ENCODE peak calls at places on chromosomes 16 and 17, in five cellular contexts. D is kidney epithelial cell, K is NCI-H1105 treated with DMSO at 0.1 percent for 48 hours, M is HT1080, Q is glutamatergic neuron. Y is an unnamed sample.

GRCh38 chr16:1941924-1942809 is 832 bp downstream of the MSRB1 start:
- DNase-seq in Q (no peak), D (no peak), K (no peak), M (peak), Y (no peak)

GRCh38 chr17:81911277-81911961 is at the start of gene PCYT2:
- DNase-seq in M (peak), D (no peak), K (peak), Q (peak), Y (peak)

GRCh38 chr17:7803981-7804380 is 30.0 kb upstream of the KDM6B start:
- DNase-seq in D (no peak), Q (no peak), M (no peak), K (no peak), Y (no peak)

GRCh38 chr17:75487351-75488070 is 27.8 kb downstream of the CASKIN2 start:
- DNase-seq in Q (no peak), K (no peak), M (peak), D (no peak), Y (no peak)

GRCh38 chr17:80990921-80991644 is 558 bp upstream of the CHMP6 start:
- DNase-seq in Q (no peak), M (no peak), K (no peak), D (no peak), Y (no peak)

GRCh38 chr17:69358688-69359596 is 32.0 kb upstream of the ABCA5 start:
- DNase-seq in K (no peak), Q (no peak), M (no peak), D (no peak), Y (no peak)

GRCh38 chr16:24116989-24117388 is 139.1 kb upstream of the CACNG3 start:
- DNase-seq in Q (no peak), M (no peak), K (no peak), D (no peak), Y (peak)

GRCh38 chr17:50062323-50063243 is 6.7 kb downstream of the ITGA3 start:
- DNase-seq in Q (no peak), D (peak), K (peak), M (peak), Y (peak)

GRCh38 chr16:89970011-89970410 is 21.5 kb downstream of the DEF8 start:
- DNase-seq in D (no peak), Q (no peak), M (no peak), K (no peak), Y (no peak)

GRCh38 chr17:73189417-73190099 is 3.3 kb upstream of the COG1 start:
- DNase-seq in M (peak), Q (peak), K (peak), D (peak), Y (no peak)

GRCh38 chr17:15343749-15344148 is 2.4 kb upstream of the TEKT3 start:
- DNase-seq in Q (no peak), M (peak), D (peak), K (no peak), Y (no peak)

GRCh38 chr16:27215660-27216059 is 12.3 kb downstream of the KDM8 start:
- DNase-seq in D (no peak), K (no peak), Q (no peak), M (no peak), Y (no peak)

GRCh38 chr16:11784048-11784780 is 12.8 kb downstream of the ZC3H7A start:
- DNase-seq in D (no peak), M (no peak), K (no peak), Q (no peak), Y (no peak)

GRCh38 chr17:17853811-17854527 is 17.2 kb upstream of the SREBF1 start:
- DNase-seq in K (no peak), Q (no peak), D (no peak), M (no peak), Y (no peak)

GRCh38 chr16:4207683-4208528 is 34.0 kb downstream of the SRL start:
- DNase-seq in D (no peak), K (no peak), M (no peak), Q (no peak), Y (no peak)

GRCh38 chr17:76793775-76794174 is 55.9 kb downstream of the MFSD11 start:
- DNase-seq in D (no peak), K (no peak), Q (no peak), M (peak), Y (no peak)

GRCh38 chr17:75823257-75824041 is 20.8 kb downstream of the UNC13D start:
- DNase-seq in M (no peak), Q (no peak), K (no peak), D (no peak), Y (no peak)

GRCh38 chr17:76558210-76559095 is 18.6 kb downstream of the PRCD start:
- DNase-seq in K (peak), Q (no peak), M (no peak), D (no peak), Y (no peak)

GRCh38 chr17:40524243-40524965 is 23.0 kb upstream of the TNS4 start:
- DNase-seq in K (no peak), D (no peak), Q (no peak), M (no peak), Y (no peak)

GRCh38 chr16:79589495-79590134 is 10.9 kb downstream of the MAF start:
- DNase-seq in Q (peak), M (no peak), K (no peak), D (no peak), Y (no peak)

GRCh38 chr16:11613381-11614303 is 26.9 kb upstream of the LITAF start:
- DNase-seq in M (no peak), D (no peak), Q (no peak), K (no peak), Y (no peak)

GRCh38 chr17:66365204-66365524 is 62.8 kb downstream of the PRKCA start:
- DNase-seq in M (no peak), D (no peak), K (no peak), Q (no peak), Y (no peak)

GRCh38 chr16:11211977-11212818 is 43.8 kb downstream of the SOCS1 start:
- DNase-seq in M (no peak), D (no peak), K (no peak), Q (no peak), Y (no peak)

GRCh38 chr17:55296171-55296695 is 31.5 kb downstream of the HLF start:
- DNase-seq in K (no peak), Q (no peak), D (no peak), M (no peak), Y (no peak)

GRCh38 chr16:19907161-19907992 is 22.7 kb upstream of the GPRC5B start:
- DNase-seq in M (peak), K (peak), D (no peak), Q (peak), Y (no peak)

GRCh38 chr16:79805621-79806020 is 205.1 kb upstream of the MAF start:
- DNase-seq in M (no peak), Q (no peak), K (no peak), D (no peak), Y (no peak)

GRCh38 chr16:56625140-56625942 is at the start of gene MT1E:
- DNase-seq in Q (peak), M (peak), K (no peak), D (no peak), Y (no peak)

GRCh38 chr16:12516621-12517309 is 286.9 kb downstream of the CPPED1 start:
- DNase-seq in K (no peak), Q (no peak), D (no peak), M (no peak), Y (no peak)

Y was measured in retinal pigment epithelial cell.